ENCODE peak calls at places on chromosomes 3 and 15, in four cellular contexts. K, U, T and S are unnamed samples.
A peak's percentile ranks its signal among the peaks of the same experiment; 100 is the strongest.

GRCh38 chr3:48042071-48042760 is 26.0 kb upstream of the MAP4 start:
- DNase-seq in U (peak; percentile 39), K (no peak), T (no peak), S (no peak)

GRCh38 chr3:187012609-187013051 is 82.3 kb downstream of the ST6GAL1 start:
- DNase-seq in K (no peak), U (no peak), T (no peak), S (peak; percentile 68)

GRCh38 chr3:39707314-39707909 is 102.0 kb upstream of the MYRIP start:
- DNase-seq in U (peak; percentile 49), K (peak; percentile 25), T (no peak), S (no peak)

GRCh38 chr3:17039579-17039978 is 154.8 kb downstream of the PLCL2 start:
- DNase-seq in U (peak; percentile 98), T (no peak), K (no peak), S (no peak)

GRCh38 chr3:25433106-25433505 is 5.0 kb downstream of the RARB start:
- DNase-seq in T (no peak), K (no peak), U (no peak), S (no peak)

GRCh38 chr3:83216919-83217594 is 1455.6 kb upstream of the GBE1 start:
- DNase-seq in K (no peak), T (no peak), U (no peak), S (no peak)

GRCh38 chr3:47239929-47240328 is 42.7 kb downstream of the KIF9 start:
- DNase-seq in U (no peak), T (no peak), K (no peak), S (no peak)

GRCh38 chr3:48011771-48012170 is 4.4 kb downstream of the MAP4 start:
- DNase-seq in U (no peak), K (no peak), T (no peak), S (no peak)

GRCh38 chr3:72494076-72495000 is 353.9 kb downstream of the SHQ1 start:
- DNase-seq in T (no peak), K (no peak), U (no peak), S (no peak)

GRCh38 chr3:140244893-140245292 is 309.9 kb downstream of the CLSTN2 start:
- DNase-seq in U (no peak), T (no peak), K (no peak), S (no peak)

GRCh38 chr15:52010633-52011595 is 8.1 kb upstream of the MAPK6 start:
- DNase-seq in U (peak; percentile 89), K (no peak), T (no peak), S (no peak)

GRCh38 chr3:58009026-58009748 is 965 bp downstream of the FLNB start:
- DNase-seq in U (no peak), K (no peak), T (peak; percentile 75), S (peak; percentile 14)

GRCh38 chr3:25080461-25080860 is 347.6 kb upstream of the RARB start:
- DNase-seq in U (no peak), K (no peak), T (no peak), S (no peak)

DNA sequence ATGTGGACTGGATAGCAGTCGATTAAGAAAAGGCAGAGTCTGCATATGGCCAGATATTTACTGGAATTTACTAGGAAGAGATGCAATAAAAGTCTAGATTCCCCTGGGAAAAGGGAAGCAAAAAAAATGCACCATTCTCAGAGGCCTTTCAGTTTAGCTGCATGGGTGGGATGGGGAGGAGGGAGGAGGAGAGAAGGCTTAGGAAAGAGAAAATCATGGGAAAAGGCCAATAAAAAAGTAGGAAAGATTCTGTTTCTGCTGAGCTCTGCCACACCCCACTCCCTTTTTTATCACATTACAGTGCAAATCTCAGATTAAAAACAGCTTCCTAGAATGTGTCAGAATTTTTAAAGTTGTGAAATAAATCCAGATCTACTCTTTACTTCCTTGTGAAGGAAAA is 103.6 kb downstream of the ADAMTS9 start:
- DNase-seq in T (no peak), U (no peak), K (no peak), S (no peak)
- H3K36me3 ChIP-seq in T (no peaks in the 10 kb centered on the region), U (no peaks in the 10 kb centered on the region), K (no peaks in the 10 kb centered on the region), S (no peaks in the 10 kb centered on the region)

GRCh38 chr15:100235030-100235617 is 106.7 kb downstream of the ADAMTS17 start:
- DNase-seq in U (no peak), K (no peak), T (no peak), S (no peak)
- H3K4me1 ChIP-seq in U (no peaks in the 10 kb centered on the region), K (no peaks in the 10 kb centered on the region), T (peaks cover 11% of the 10 kb centered on the region), S (peaks cover 5% of the 10 kb centered on the region)

GRCh38 chr3:52065264-52065756 is 8.9 kb upstream of the DUSP7 start:
- DNase-seq in U (no peak), K (no peak), T (no peak), S (no peak)
- H3K36me3 ChIP-seq in U (no peaks in the 10 kb centered on the region), K (peaks cover 3% of the 10 kb centered on the region), T (no peaks in the 10 kb centered on the region), S (no peaks in the 10 kb centered on the region)

DNA sequence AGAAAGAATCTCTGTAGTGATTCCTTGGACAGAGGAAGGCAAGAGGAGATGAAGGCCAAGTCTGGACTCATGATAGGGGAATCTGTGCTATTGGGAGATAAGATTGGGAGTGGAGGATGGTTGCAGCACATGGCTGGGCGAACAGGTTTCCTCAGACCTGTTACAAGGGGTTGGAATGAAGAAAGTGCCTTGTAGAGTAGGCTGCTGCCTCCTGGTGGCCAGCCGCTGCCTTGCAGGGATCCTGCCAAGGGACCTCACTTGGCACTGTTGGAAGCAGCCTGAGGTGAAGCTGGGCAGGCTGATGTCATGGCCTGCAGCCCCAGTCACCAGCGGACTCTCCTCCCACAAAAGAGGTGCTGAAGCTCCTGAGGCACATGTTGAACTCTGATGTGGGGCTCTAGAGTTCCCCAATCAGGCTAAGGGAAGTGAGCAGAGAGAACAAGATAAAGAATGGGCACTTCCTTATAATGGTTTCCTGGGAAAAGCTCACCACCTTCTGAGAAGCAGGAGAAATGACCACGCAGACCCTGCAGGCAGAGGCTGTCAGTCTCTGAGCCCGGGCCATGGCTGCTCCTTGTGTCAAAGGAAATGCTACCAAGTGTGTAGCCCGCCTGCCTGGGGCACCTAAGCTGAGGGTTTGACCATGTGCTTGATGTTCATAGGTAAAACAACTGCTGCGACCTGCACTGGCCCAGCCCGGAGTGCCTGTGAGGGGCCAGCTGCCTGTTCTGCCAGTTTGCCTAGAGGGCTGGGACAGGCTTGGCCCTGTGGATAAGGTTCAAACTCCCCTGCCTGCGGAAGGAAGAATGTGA is 1.6 kb upstream of the TEX264 start:
- DNase-seq in T (peak; percentile 94), K (peak; percentile 89), U (peak; percentile 95), S (peak; percentile 68)
- H3K4me1 ChIP-seq in T (peaks cover 46% of the 10 kb centered on the region), K (peaks cover 14% of the 10 kb centered on the region), U (peaks cover 44% of the 10 kb centered on the region), S (peaks cover 45% of the 10 kb centered on the region)

GRCh38 chr3:124813541-124813940 is 73.6 kb downstream of the ITGB5 start:
- DNase-seq in U (no peak), K (no peak), T (peak; percentile 46), S (no peak)
- H3K36me3 ChIP-seq in U (no peaks in the 10 kb centered on the region), K (peaks cover 80% of the 10 kb centered on the region), T (peaks cover 19% of the 10 kb centered on the region), S (no peaks in the 10 kb centered on the region)